ENCODE peak calls at places on chromosome 6, in six cellular contexts. M, L, B, F, K and Y are unnamed samples.

GRCh38 chr6:15517600-15517999 is 145.2 kb downstream of the DTNBP1 start:
- DNase-seq in L (no peak), F (no peak), M (no peak), B (no peak), K (no peak), Y (no peak)

GRCh38 chr6:130587778-130588520 is 222.1 kb downstream of the TMEM200A start:
- DNase-seq in L (no peak), B (no peak), K (no peak), F (peak), M (no peak), Y (no peak)

GRCh38 chr6:170283212-170284081 is 7.4 kb downstream of the DLL1 start:
- DNase-seq in B (no peak), K (no peak), M (no peak), F (no peak), L (no peak), Y (peak)

GRCh38 chr6:158022749-158023596 is 41.3 kb downstream of the SYNJ2 start:
- DNase-seq in M (no peak), F (no peak), K (no peak), B (no peak), L (no peak), Y (no peak)

GRCh38 chr6:47358440-47359225 is 48.9 kb upstream of the TNFRSF21 start:
- DNase-seq in M (no peak), L (no peak), F (no peak), B (no peak), K (no peak), Y (no peak)

GRCh38 chr6:134880487-134881190 is 69.3 kb downstream of the ALDH8A1 start:
- DNase-seq in F (no peak), K (no peak), M (no peak), B (no peak), L (no peak), Y (no peak)

GRCh38 chr6:14802761-14803160 is 443.1 kb upstream of the JARID2 start:
- DNase-seq in F (no peak), L (no peak), K (no peak), B (no peak), M (no peak), Y (no peak)

GRCh38 chr6:142851601-142852000 is 93.4 kb downstream of the HIVEP2 start:
- DNase-seq in L (no peak), B (no peak), F (no peak), M (no peak), K (no peak), Y (no peak)

GRCh38 chr6:4581468-4582420 is 194.5 kb upstream of the CDYL start:
- DNase-seq in F (peak), B (peak), L (no peak), K (no peak), M (no peak), Y (no peak)

GRCh38 chr6:42279144-42279781 is 61.6 kb upstream of the MRPS10 start:
- DNase-seq in B (no peak), M (no peak), L (no peak), K (no peak), F (no peak), Y (no peak)

GRCh38 chr6:35318200-35318844 is 20.7 kb downstream of the DEF6 start:
- DNase-seq in B (peak), F (no peak), L (no peak), K (peak), M (peak), Y (peak)

GRCh38 chr6:161417712-161418457 is 144.0 kb upstream of the AGPAT4 start:
- DNase-seq in B (no peak), M (no peak), K (no peak), L (no peak), F (peak), Y (no peak)

GRCh38 chr6:78598966-78599365 is 268.4 kb upstream of the IRAK1BP1 start:
- DNase-seq in F (peak), B (no peak), K (no peak), L (no peak), M (no peak), Y (no peak)

GRCh38 chr6:12403201-12403826 is 113.2 kb downstream of the EDN1 start:
- DNase-seq in B (no peak), L (no peak), M (no peak), F (no peak), K (no peak), Y (no peak)

GRCh38 chr6:151209071-151209831 is 30.5 kb upstream of the AKAP12 start:
- DNase-seq in F (no peak), K (no peak), M (no peak), B (no peak), L (no peak), Y (no peak)

GRCh38 chr6:78231002-78231401 is 578.2 kb downstream of the MEI4 start:
- DNase-seq in K (no peak), B (no peak), M (no peak), F (no peak), L (no peak), Y (no peak)

GRCh38 chr6:77535172-77535571 is 71.9 kb upstream of the HTR1B start:
- DNase-seq in L (no peak), B (no peak), M (no peak), F (no peak), K (no peak), Y (no peak)

GRCh38 chr6:19949155-19949554 is 112.0 kb downstream of the ID4 start:
- DNase-seq in L (no peak), M (no peak), B (no peak), F (no peak), K (no peak), Y (no peak)

GRCh38 chr6:31659649-31660223 is 842 bp downstream of the C6orf47 start:
- DNase-seq in B (no peak), K (no peak), L (peak), F (no peak), M (no peak), Y (no peak)

GRCh38 chr6:167294651-167295494 is 3.8 kb downstream of the UNC93A start:
- DNase-seq in K (no peak), M (no peak), L (no peak), B (no peak), F (no peak), Y (no peak)

GRCh38 chr6:36024154-36024760 is at the start of gene SLC26A8:
- DNase-seq in F (no peak), B (peak), L (no peak), M (no peak), K (no peak), Y (no peak)

GRCh38 chr6:85593438-85594196 is at the start of gene SNX14:
- DNase-seq in L (peak), M (peak), F (peak), K (peak), B (peak), Y (peak)

GRCh38 chr6:157982580-157983438 is 1.1 kb downstream of the SYNJ2 start:
- DNase-seq in M (no peak), K (no peak), L (no peak), F (no peak), B (no peak), Y (peak)

GRCh38 chr6:33276864-33277662 is at the start of gene B3GALT4:
- DNase-seq in F (no peak), K (no peak), B (peak), M (peak), L (peak), Y (peak)